ENCODE peak calls at places on chromosomes 16 and 17, in four cellular contexts. K is GM12878, Q is K562, X is HL-60. I is an unnamed sample.

GRCh38 chr17:35947156-35947585 is 3.7 kb upstream of the LYZL6 start:
- DNase-seq in K (no peak), Q (peak; percentile 54), X (peak; percentile 57), I (no peak)

GRCh38 chr16:10551881-10552280 is 28.5 kb downstream of the EMP2 start:
- DNase-seq in X (no peak), Q (no peak), K (no peak), I (no peak)

GRCh38 chr17:82054351-82055022 is 2.8 kb downstream of the GPS1 start:
- DNase-seq in X (no peak), K (no peak), Q (no peak), I (no peak)

GRCh38 chr17:9672691-9673090 is 27.4 kb downstream of the USP43 start:
- DNase-seq in K (no peak), X (no peak), Q (no peak), I (no peak)

GRCh38 chr16:81711609-81712329 is 67.3 kb upstream of the PLCG2 start:
- DNase-seq in X (peak; percentile 14), K (no peak), Q (no peak), I (no peak)

GRCh38 chr16:7185689-7186088 is 147.0 kb upstream of the RBFOX1 start:
- DNase-seq in K (no peak), Q (no peak), X (no peak), I (no peak)

GRCh38 chr16:30187971-30188561 is 4.7 kb downstream of the CORO1A start:
- DNase-seq in X (peak; percentile 61), K (no peak), Q (no peak), I (no peak)

GRCh38 chr17:67689534-67690177 is 28.1 kb upstream of the NOL11 start:
- DNase-seq in X (peak; percentile 29), Q (peak; percentile 61), K (peak; percentile 37), I (peak; percentile 53)

GRCh38 chr17:8954339-8954738 is 11.2 kb downstream of the PIK3R5 start:
- DNase-seq in K (no peak), X (peak; percentile 53), Q (no peak), I (no peak)

GRCh38 chr17:50641339-50641725 is 6.7 kb downstream of the ABCC3 start:
- DNase-seq in Q (no peak), K (no peak), X (no peak), I (no peak)

GRCh38 chr16:84826558-84826941 is 6.8 kb downstream of the CRISPLD2 start:
- DNase-seq in K (no peak), Q (no peak), X (no peak), I (no peak)

GRCh38 chr17:58219789-58220183 is 731 bp upstream of the MKS1 start:
- DNase-seq in K (no peak), Q (peak; percentile 12), X (no peak), I (no peak)

GRCh38 chr16:17213974-17214373 is 256.8 kb downstream of the XYLT1 start:
- DNase-seq in Q (no peak), K (no peak), X (no peak), I (no peak)

GRCh38 chr17:40373999-40374398 is 9.5 kb upstream of the GJD3 start:
- DNase-seq in Q (no peak), K (no peak), X (no peak), I (no peak)

GRCh38 chr16:28923231-28923587 is 1.8 kb downstream of the RABEP2 start:
- DNase-seq in K (no peak), Q (no peak), X (no peak), I (no peak)

GRCh38 chr16:50323335-50324011 is 45.3 kb downstream of the BRD7 start:
- DNase-seq in X (no peak), K (no peak), Q (peak; percentile 22), I (no peak)

GRCh38 chr16:75754126-75754525 is 27.8 kb upstream of the CPHXL start:
- DNase-seq in Q (no peak), X (no peak), K (no peak), I (no peak)

GRCh38 chr17:63395075-63395815 is 50.9 kb downstream of the CYB561 start:
- DNase-seq in X (no peak), Q (no peak), K (no peak), I (no peak)

GRCh38 chr16:56998352-56998751 is 9.0 kb downstream of the NLRC5 start:
- DNase-seq in Q (no peak), K (no peak), X (no peak), I (no peak)

GRCh38 chr16:86730597-86730996 is 152.2 kb downstream of the FOXL1 start:
- DNase-seq in X (no peak), Q (no peak), K (no peak), I (no peak)
- TF ChIP-seq SPI1 in X (no peak), Q (no peak), K (no peak), I (no peak)

GRCh38 chr17:78337244-78338109 is 22.4 kb downstream of the SOCS3 start:
- DNase-seq in Q (no peak), K (peak; percentile 87), X (peak; percentile 71), I (no peak)
- TF ChIP-seq SPI1 in Q (no peak), K (peak; percentile 98), X (peak; percentile 67), I (peak; percentile 99)

DNA sequence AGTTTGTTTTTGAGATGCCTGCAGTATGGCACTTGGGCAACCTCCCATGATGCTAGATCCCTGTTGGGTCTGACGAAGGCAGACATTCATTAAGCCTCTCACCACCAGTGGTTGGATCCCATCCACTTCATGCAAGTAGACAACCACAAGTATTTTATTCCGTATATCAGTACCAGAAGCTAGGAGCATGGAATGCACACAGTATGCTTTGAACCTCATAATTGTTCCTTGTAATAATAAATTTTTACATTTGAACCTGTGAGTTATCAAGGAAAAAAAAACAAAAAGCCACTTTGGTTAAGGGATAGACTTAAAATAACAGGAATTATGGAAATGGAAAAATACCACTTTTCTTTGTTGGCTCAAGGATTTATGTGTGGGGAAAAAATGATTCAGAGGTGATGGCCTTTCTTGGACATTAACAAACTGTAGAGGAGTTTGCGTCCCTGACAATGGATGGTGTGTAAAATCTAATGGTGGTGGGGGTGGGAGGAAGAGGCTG is 107.1 kb upstream of the KCNJ16 start:
- DNase-seq in X (no peak), K (no peak), Q (no peak), I (no peak)
- TF ChIP-seq SPI1 in X (no peak), K (no peak), Q (no peak), I (no peak)

DNA sequence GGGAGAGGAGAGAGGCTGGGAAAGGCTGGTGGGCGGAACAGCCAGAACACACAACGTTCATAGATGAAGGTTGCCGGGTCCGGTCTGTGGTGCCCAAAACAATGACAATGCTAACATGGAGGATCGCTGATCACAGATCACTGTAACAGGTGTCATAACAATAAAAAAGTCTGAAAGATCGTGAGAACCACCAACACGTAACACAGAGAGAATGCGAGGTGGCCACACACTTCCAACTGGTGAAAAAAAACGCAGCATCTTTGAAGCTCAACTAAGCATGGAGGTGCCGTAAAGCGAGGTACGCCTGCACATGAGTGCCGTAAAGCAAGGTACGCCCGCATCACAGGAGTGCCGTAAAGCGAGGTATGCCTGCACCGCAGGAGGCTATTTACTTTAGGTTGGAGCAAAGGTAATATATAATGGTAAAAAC is 42.3 kb downstream of the ABR start:
- DNase-seq in K (no peak), X (no peak), Q (peak; percentile 71), I (no peak)
- TF ChIP-seq SPI1 in K (no peak), X (no peak), Q (no peak), I (no peak)

DNA sequence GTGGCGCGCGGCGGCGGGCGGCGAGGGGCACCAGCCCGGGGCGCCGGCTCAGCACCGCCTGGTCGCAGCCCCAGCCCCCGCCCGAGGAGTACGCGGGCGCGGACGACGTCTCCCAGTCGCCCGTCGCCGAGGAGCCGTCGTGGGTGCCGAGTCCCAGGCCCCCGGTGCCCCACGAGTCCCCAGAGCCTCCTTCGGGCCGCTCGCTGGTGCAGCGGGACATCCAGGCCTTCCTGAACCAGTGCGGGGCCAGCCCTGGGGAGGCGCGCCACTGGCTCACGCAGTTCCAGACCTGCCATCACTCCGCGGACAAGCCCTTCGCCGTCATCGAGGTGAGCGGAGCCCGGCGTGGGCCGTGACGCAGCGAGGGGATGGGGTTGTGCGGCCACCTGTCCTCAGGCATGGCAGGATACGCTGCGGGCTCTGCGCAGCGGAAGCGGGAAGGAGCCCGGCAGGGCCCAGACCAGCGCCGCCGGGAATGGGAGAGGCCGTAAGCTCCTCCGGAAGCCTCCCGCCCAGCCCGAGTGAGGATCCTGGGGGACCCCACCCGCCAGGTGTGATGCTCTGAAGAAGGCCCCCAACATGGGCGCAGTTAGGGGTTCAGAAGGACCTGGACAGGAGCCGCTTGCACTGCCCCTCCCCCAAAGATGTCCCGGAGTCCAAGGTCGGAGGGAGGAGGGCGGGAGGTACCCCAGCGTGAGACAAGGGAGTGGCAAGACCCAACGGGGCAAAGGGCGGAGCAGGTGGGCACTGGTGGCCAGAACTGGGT is 522 bp downstream of the NAGS start:
- DNase-seq in X (no peak), Q (no peak), K (no peak), I (no peak)
- TF ChIP-seq SPI1 in X (no peak), Q (no peak), K (no peak), I (no peak)

GRCh38 chr17:77443743-77444260 is 303.0 kb downstream of the SEC14L1 start:
- DNase-seq in X (no peak), Q (no peak), K (no peak), I (no peak)

GRCh38 chr17:77445030-77445907 is 304.5 kb downstream of the SEC14L1 start:
- DNase-seq in X (peak; percentile 97), K (peak; percentile 92), Q (no peak), I (no peak)

GRCh38 chr17:77442976-77443742 is 302.4 kb downstream of the SEC14L1 start:
- DNase-seq in K (no peak), Q (no peak), X (no peak), I (no peak)

GRCh38 chr17:77445908-77446535 is 305.3 kb downstream of the SEC14L1 start:
- DNase-seq in K (no peak), X (peak; percentile 73), Q (peak; percentile 60), I (no peak)

GRCh38 chr17:77444653-77445029 is 303.9 kb downstream of the SEC14L1 start:
- DNase-seq in X (no peak), Q (peak; percentile 50), K (peak; percentile 81), I (no peak)
- TF ChIP-seq SPI1 in X (no peak), Q (no peak), K (no peak), I (no peak)

I was measured in GM12891.